ENCODE peak calls at places on chromosome 6, in six cellular contexts. W is kidney glomerular epithelial cell; V is lower lobe of right lung; D is left cardiac atrium; T is HS-27A; B is CD4-positive, alpha-beta memory T cell. S is an unnamed sample.

GRCh38 chr6:101392561-101393230 is 812 bp upstream of the GRIK2 start:
- DNase-seq in B (no peak), T (no peak), V (no peak), W (peak), D (no peak), S (no peak)

GRCh38 chr6:134165827-134166226 is 113.4 kb upstream of the SLC2A12 start:
- DNase-seq in V (no peak), T (no peak), B (no peak), D (no peak), W (no peak), S (no peak)

GRCh38 chr6:166588691-166589333 is 2.3 kb upstream of the RAMACL start:
- DNase-seq in W (peak), D (no peak), V (no peak), B (no peak), T (no peak), S (no peak)

GRCh38 chr6:158047120-158047518 is 65.5 kb downstream of the SYNJ2 start:
- DNase-seq in B (peak), W (no peak), V (peak), D (peak), T (no peak), S (peak)

GRCh38 chr6:161838306-161839035 is 564.6 kb upstream of the AGPAT4 start:
- DNase-seq in B (no peak), T (no peak), V (no peak), W (no peak), D (no peak), S (no peak)

GRCh38 chr6:34240329-34241248 is 3.9 kb downstream of the HMGA1 start:
- DNase-seq in T (no peak), V (peak), B (no peak), W (no peak), D (no peak), S (no peak)

GRCh38 chr6:159875194-159875593 is 15.6 kb upstream of the MAS1 start:
- DNase-seq in B (no peak), T (no peak), W (no peak), V (no peak), D (no peak), S (no peak)

GRCh38 chr6:21665436-21666199 is 72.1 kb downstream of the SOX4 start:
- DNase-seq in W (no peak), D (no peak), B (no peak), V (no peak), T (no peak), S (no peak)

GRCh38 chr6:80932364-80932763 is 820.1 kb downstream of the TENT5A start:
- DNase-seq in V (no peak), B (no peak), D (no peak), W (no peak), T (no peak), S (no peak)

GRCh38 chr6:160943997-160944396 is 47.6 kb upstream of the MAP3K4 start:
- DNase-seq in V (no peak), W (no peak), D (no peak), T (no peak), B (no peak), S (no peak)

GRCh38 chr6:83073620-83074019 is 6.1 kb downstream of the DOP1A start:
- DNase-seq in W (no peak), B (no peak), V (no peak), T (no peak), D (no peak), S (no peak)

GRCh38 chr6:155085582-155086253 is 90.6 kb downstream of the TIAM2 start:
- DNase-seq in V (no peak), T (no peak), D (no peak), B (no peak), W (peak), S (no peak)

GRCh38 chr6:166419268-166419667 is 36.5 kb upstream of the MPC1 start:
- DNase-seq in W (no peak), T (no peak), B (peak), D (no peak), V (no peak), S (peak)

GRCh38 chr6:39929733-39930461 is 4.4 kb downstream of the MOCS1 start:
- DNase-seq in B (no peak), T (no peak), D (no peak), V (no peak), W (no peak), S (no peak)

GRCh38 chr6:83047065-83047754 is 18.4 kb downstream of the UBE3D start:
- DNase-seq in V (no peak), B (no peak), W (no peak), D (no peak), T (no peak), S (no peak)

GRCh38 chr6:122838060-122838780 is 49.2 kb downstream of the SMPDL3A start:
- DNase-seq in D (no peak), W (peak), B (no peak), T (no peak), V (no peak), S (no peak)

GRCh38 chr6:36319436-36319762 is 17.3 kb downstream of the BNIP5 start:
- DNase-seq in W (no peak), V (no peak), D (no peak), B (no peak), T (no peak), S (no peak)

GRCh38 chr6:21595265-21595950 is 1.9 kb downstream of the SOX4 start:
- DNase-seq in D (peak), T (no peak), V (peak), W (no peak), B (peak), S (peak)

GRCh38 chr6:27321901-27322300 is 9.8 kb upstream of the POM121L2 start:
- DNase-seq in B (no peak), D (no peak), W (no peak), T (no peak), V (no peak), S (no peak)

GRCh38 chr6:118580585-118581419 is 32.7 kb downstream of the PLN start:
- DNase-seq in V (no peak), T (peak), B (peak), W (peak), D (peak), S (peak)

GRCh38 chr6:149924206-149924932 is 1.4 kb upstream of the RAET1G start:
- DNase-seq in T (no peak), D (no peak), W (no peak), V (no peak), B (no peak), S (no peak)

GRCh38 chr6:18976966-18977365 is 589.8 kb downstream of the RNF144B start:
- DNase-seq in B (no peak), W (no peak), T (no peak), V (no peak), D (no peak), S (no peak)

GRCh38 chr6:170080828-170081368 is 210.0 kb downstream of the DLL1 start:
- DNase-seq in V (peak), B (no peak), W (no peak), T (no peak), D (peak), S (no peak)

GRCh38 chr6:17865798-17866725 is 121.4 kb downstream of the KIF13A start:
- DNase-seq in B (no peak), W (peak), T (peak), V (no peak), D (peak), S (no peak)

GRCh38 chr6:99282479-99283062 is 66.9 kb downstream of the FAXC start:
- DNase-seq in B (no peak), W (peak), D (no peak), T (no peak), V (no peak), S (no peak)

GRCh38 chr6:35300848-35301247 is 3.2 kb downstream of the DEF6 start:
- DNase-seq in W (no peak), V (no peak), D (no peak), B (peak), T (no peak), S (peak)

GRCh38 chr6:162100091-162100490 is 627.5 kb downstream of the PRKN start:
- DNase-seq in D (no peak), V (no peak), B (no peak), T (no peak), W (no peak), S (no peak)

GRCh38 chr6:437042-437402 is 45.5 kb downstream of the IRF4 start:
- DNase-seq in V (no peak), T (no peak), D (no peak), W (no peak), B (no peak), S (no peak)

GRCh38 chr6:70310063-70310694 is 7.3 kb upstream of the COL9A1 start:
- DNase-seq in B (peak), D (no peak), T (peak), V (no peak), W (peak), S (no peak)

GRCh38 chr6:39203804-39204495 is 25.3 kb downstream of the KCNK5 start:
- DNase-seq in W (peak), V (peak), B (no peak), D (peak), T (no peak), S (no peak)

GRCh38 chr6:27237089-27237723 is 10.3 kb upstream of the PRSS16 start:
- DNase-seq in W (peak), D (no peak), V (no peak), B (no peak), T (peak), S (no peak)

GRCh38 chr6:48744948-48745347 is 634.0 kb upstream of the PTCHD4 start:
- DNase-seq in W (no peak), D (no peak), V (no peak), B (no peak), T (no peak), S (no peak)

GRCh38 chr6:11033825-11034224 is 10.3 kb downstream of the ELOVL2 start:
- DNase-seq in D (no peak), T (peak), W (peak), V (no peak), B (no peak), S (no peak)

GRCh38 chr6:830667-831327 is 137.9 kb upstream of the EXOC2 start:
- DNase-seq in V (no peak), T (no peak), B (no peak), W (no peak), D (no peak), S (no peak)

GRCh38 chr6:71333700-71334099 is 45.1 kb downstream of the OGFRL1 start:
- DNase-seq in T (peak), B (no peak), D (no peak), V (no peak), W (peak), S (no peak)

GRCh38 chr6:70375166-70375565 is 38.1 kb upstream of the FAM135A start:
- DNase-seq in T (no peak), W (peak), D (no peak), V (no peak), B (no peak), S (no peak)

S was measured in immature natural killer cell.